ENCODE peak calls at places on chromosomes 3 and 15, in six cellular contexts. W is GM06990; K is CD8-positive, alpha-beta T cell; A is AG04449; C is AG04450; T is hepatocyte. I is an unnamed sample.

GRCh38 chr3:118126751-118127150 is 907.9 kb downstream of the IGSF11 start:
- DNase-seq in W (no peak), K (no peak), T (no peak), A (no peak), C (no peak), I (peak; percentile 69)

GRCh38 chr3:46632792-46633191 is 20.5 kb downstream of the FAM240A start:
- DNase-seq in W (no peak), C (no peak), T (peak; percentile 56), K (no peak), A (no peak), I (no peak)

GRCh38 chr15:22786868-22787698 is 639 bp downstream of the NIPA1 start:
- DNase-seq in T (peak; percentile 57), K (peak; percentile 23), W (peak; percentile 63), A (no peak), C (no peak), I (peak; percentile 27)

GRCh38 chr3:100045696-100046095 is 68.6 kb downstream of the FILIP1L start:
- DNase-seq in K (no peak), T (peak; percentile 53), W (no peak), C (peak; percentile 98), A (peak; percentile 98), I (peak; percentile 31)

GRCh38 chr15:40098489-40099261 is 10.0 kb downstream of the BMF start:
- DNase-seq in T (peak; percentile 97), W (peak; percentile 85), A (peak; percentile 80), K (peak; percentile 69), C (peak; percentile 93), I (peak; percentile 83)

GRCh38 chr3:132006605-132007204 is 28.1 kb downstream of the CPNE4 start:
- DNase-seq in W (no peak), C (no peak), T (peak; percentile 46), K (no peak), A (no peak), I (peak; percentile 78)

GRCh38 chr15:100114526-100114925 is 227.2 kb downstream of the ADAMTS17 start:
- DNase-seq in T (no peak), W (no peak), A (no peak), C (no peak), K (no peak), I (no peak)

GRCh38 chr3:53350652-53351051 is 3.3 kb upstream of the DCP1A start:
- DNase-seq in K (no peak), W (no peak), C (no peak), T (peak; percentile 74), A (no peak), I (peak; percentile 33)

GRCh38 chr3:78919021-78919755 is 848.6 kb downstream of the ROBO1 start:
- DNase-seq in C (peak; percentile 81), W (no peak), A (peak; percentile 89), K (no peak), T (peak; percentile 64), I (peak; percentile 93)

GRCh38 chr3:9916734-9917680 is at the start of gene IL17RC:
- DNase-seq in T (peak; percentile 94), W (no peak), A (no peak), C (peak; percentile 39), K (no peak), I (peak; percentile 99)

GRCh38 chr15:88382482-88382983 is 84.7 kb downstream of the MRPL46 start:
- DNase-seq in K (no peak), C (no peak), A (no peak), W (no peak), T (peak; percentile 40), I (no peak)

GRCh38 chr15:82159922-82160321 is 102.6 kb downstream of the EFL1 start:
- DNase-seq in K (no peak), W (no peak), A (peak; percentile 99), T (peak; percentile 34), C (peak; percentile 96), I (peak; percentile 99)

GRCh38 chr3:62874398-62875102 is 666 bp downstream of the CADPS start:
- DNase-seq in W (no peak), T (peak; percentile 5), C (no peak), A (no peak), K (no peak), I (no peak)

GRCh38 chr3:56858331-56858730 is 56.6 kb upstream of the ARHGEF3 start:
- DNase-seq in C (no peak), W (no peak), K (no peak), A (no peak), T (no peak), I (no peak)

GRCh38 chr3:13885704-13886010 is 5.8 kb upstream of the WNT7A start:
- DNase-seq in T (no peak), A (no peak), W (no peak), K (no peak), C (no peak), I (no peak)

GRCh38 chr3:153768559-153769469 is 352.4 kb upstream of the ARHGEF26 start:
- DNase-seq in A (peak; percentile 5), T (peak; percentile 65), C (peak; percentile 20), W (no peak), K (peak; percentile 30), I (peak; percentile 78)

GRCh38 chr15:51380999-51381806 is 39.7 kb downstream of the GLDN start:
- DNase-seq in T (peak; percentile 87), K (no peak), A (no peak), W (no peak), C (peak; percentile 11), I (peak; percentile 75)

GRCh38 chr3:79167651-79168416 is 600.0 kb downstream of the ROBO1 start:
- DNase-seq in A (peak; percentile 70), C (peak; percentile 86), K (no peak), T (peak; percentile 28), W (no peak), I (peak; percentile 80)

GRCh38 chr15:35305906-35306305 is 220.8 kb upstream of the NANOGP8 start:
- DNase-seq in W (no peak), K (no peak), A (peak; percentile 70), T (peak; percentile 44), C (peak; percentile 67), I (peak; percentile 65)

GRCh38 chr15:49428392-49429095 is 5.5 kb downstream of the FGF7 start:
- DNase-seq in W (no peak), K (no peak), C (no peak), T (no peak), A (no peak), I (no peak)

GRCh38 chr3:51819709-51820406 is 40.8 kb upstream of the IQCF6 start:
- DNase-seq in A (no peak), K (no peak), C (no peak), T (no peak), W (no peak), I (no peak)

GRCh38 chr3:33061782-33062181 is 35.2 kb downstream of the GLB1 start:
- DNase-seq in K (peak; percentile 34), A (peak; percentile 34), T (peak; percentile 65), W (peak; percentile 34), C (peak; percentile 30), I (peak; percentile 61)

GRCh38 chr15:29259233-29259632 is 10.4 kb downstream of the NSMCE3 start:
- DNase-seq in W (no peak), K (no peak), C (no peak), A (no peak), T (no peak), I (no peak)

GRCh38 chr3:16849795-16850194 is 35.0 kb upstream of the PLCL2 start:
- DNase-seq in K (no peak), A (no peak), C (peak; percentile 8), W (no peak), T (no peak), I (peak; percentile 44)

GRCh38 chr3:184757010-184757651 is 45.3 kb upstream of the MAGEF1 start:
- DNase-seq in K (no peak), T (peak; percentile 83), A (peak; percentile 92), W (no peak), C (peak; percentile 95), I (peak; percentile 66)

GRCh38 chr15:27054426-27054825 is 83.4 kb downstream of the GABRG3 start:
- DNase-seq in C (no peak), T (no peak), W (no peak), K (no peak), A (no peak), I (no peak)
- H3K4me3 ChIP-seq in C (no peak overlapping the region), T (no peak overlapping the region), W (no peak overlapping the region), K (no peak overlapping the region), A (no peak overlapping the region), I (no peak overlapping the region)

DNA sequence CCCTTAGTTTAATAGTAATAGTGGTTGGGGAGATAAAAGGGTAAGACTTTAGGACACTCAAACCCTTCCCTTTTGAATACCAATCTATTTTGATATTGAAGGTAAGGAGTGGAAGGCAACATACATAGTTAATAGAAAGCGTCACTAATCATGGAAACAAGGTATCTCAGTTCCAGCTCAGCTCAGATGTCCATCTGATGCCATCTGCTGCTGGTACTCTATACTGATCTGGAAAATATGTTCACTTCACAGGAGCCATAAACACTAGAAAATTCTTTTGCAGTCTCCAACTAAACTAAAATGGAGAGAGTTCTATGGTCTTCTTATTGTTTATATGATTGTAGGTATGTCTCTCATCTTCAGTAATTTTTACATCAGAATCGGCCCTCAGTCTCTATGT is 1777.1 kb downstream of the OTOL1 start:
- DNase-seq in K (no peak), A (no peak), T (peak; percentile 4), C (no peak), W (no peak), I (no peak)
- TF ChIP-seq CTCF in K (no peak), A (no peak), T (peak; percentile 8), C (no peak), W (no peak), I (no peak)

DNA sequence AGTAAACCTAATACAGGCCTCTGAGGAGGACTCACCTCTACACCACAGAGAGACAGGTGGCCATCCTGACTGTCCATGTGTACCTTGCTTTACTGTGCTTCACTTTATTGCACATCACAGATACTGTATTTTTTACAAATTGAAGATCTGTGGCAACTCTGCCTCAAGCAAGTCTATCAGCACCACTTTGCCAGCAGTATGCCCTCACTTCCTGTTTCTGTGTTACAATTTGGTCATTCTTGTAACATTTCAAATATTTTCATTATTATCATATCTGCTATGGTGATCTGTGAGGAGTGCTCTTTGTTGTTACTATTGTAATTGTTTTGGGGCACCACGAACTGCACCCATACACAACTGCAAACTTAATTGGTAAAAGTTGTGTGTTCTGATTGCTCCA is 78.0 kb downstream of the BBX start:
- DNase-seq in K (no peak), C (no peak), W (no peak), A (no peak), T (no peak), I (no peak)
- H3K4me3 ChIP-seq in K (no peak overlapping the region), C (no peak overlapping the region), W (no peak overlapping the region), A (no peak overlapping the region), T (no peak overlapping the region), I (no peak overlapping the region)

GRCh38 chr15:80474224-80474619 is 70.0 kb downstream of the ARNT2 start:
- DNase-seq in K (no peak), W (no peak), C (no peak), T (no peak), A (no peak), I (no peak)

GRCh38 chr15:80476036-80476435 is 71.9 kb downstream of the ARNT2 start:
- DNase-seq in A (no peak), T (no peak), K (no peak), W (no peak), C (no peak), I (peak; percentile 34)

GRCh38 chr15:80473574-80474223 is 69.5 kb downstream of the ARNT2 start:
- DNase-seq in T (no peak), A (no peak), W (no peak), C (no peak), K (no peak), I (no peak)

GRCh38 chr15:80474751-80475295 is 70.6 kb downstream of the ARNT2 start:
- DNase-seq in W (no peak), A (no peak), K (no peak), C (no peak), T (no peak), I (no peak)

DNA sequence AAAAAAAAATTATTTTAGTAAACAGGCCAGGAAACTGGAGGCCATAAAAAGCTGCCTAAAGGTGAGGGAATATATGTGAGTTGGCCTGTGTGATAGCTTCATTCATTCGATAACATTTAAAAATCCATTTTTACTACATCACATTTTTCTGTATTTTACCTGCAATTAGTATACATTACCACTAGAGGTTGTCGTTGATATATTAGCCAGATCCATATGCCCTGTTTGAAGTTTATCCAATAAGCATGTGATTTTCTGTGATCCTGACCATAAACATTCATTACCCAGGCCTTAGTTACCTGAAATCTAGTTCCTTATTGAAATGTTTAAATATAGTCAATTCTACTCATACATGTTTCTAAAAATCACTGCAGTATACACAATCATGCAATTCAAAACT is 71.4 kb downstream of the ARNT2 start:
- DNase-seq in K (no peak), C (no peak), T (no peak), W (no peak), A (no peak), I (no peak)
- TF ChIP-seq CTCF in K (no peak), C (peak; percentile 28), T (no peak), W (no peak), A (no peak), I (peak; percentile 3)